ENCODE peak calls at places on chromosomes 7 and 10, in eight cellular contexts. A is PC-9, G is stomach, S is Peyer's patch, U is fibroblast of mammary gland, N is neuronal stem cell, I is lower leg skin, T is colonic mucosa. V is an unnamed sample.

GRCh38 chr10:34996843-34997242 is 93.3 kb downstream of the CUL2 start:
- DNase-seq in N (no peak), A (no peak), T (no peak), S (no peak), G (no peak), I (peak), U (peak), V (peak)

GRCh38 chr7:124702385-124702784 is 63.2 kb downstream of the GPR37 start:
- DNase-seq in T (no peak), G (no peak), A (no peak), U (no peak), N (no peak), I (no peak), S (no peak), V (no peak)

GRCh38 chr7:121994625-121995410 is 121.9 kb downstream of the PTPRZ1 start:
- DNase-seq in S (peak), U (peak), T (peak), I (peak), G (peak), N (peak), A (peak), V (peak)

GRCh38 chr7:24902276-24902675 is 77.7 kb downstream of the OSBPL3 start:
- DNase-seq in A (no peak), G (no peak), T (no peak), I (no peak), S (no peak), N (no peak), U (peak), V (no peak)

GRCh38 chr7:56087445-56087844 is 5.3 kb downstream of the PHKG1 start:
- DNase-seq in A (no peak), G (no peak), T (no peak), U (no peak), S (peak), I (no peak), N (no peak), V (no peak)

GRCh38 chr10:67609996-67610793 is 85.8 kb downstream of the CTNNA3 start:
- DNase-seq in N (peak), T (no peak), S (no peak), G (no peak), U (no peak), I (no peak), A (no peak), V (no peak)

GRCh38 chr10:79981673-79982485 is 33.0 kb upstream of the SFTPD start:
- DNase-seq in N (peak), T (peak), I (peak), G (peak), S (peak), A (peak), U (peak), V (no peak)

GRCh38 chr10:44958196-44958896 is 1.3 kb upstream of the RASSF4 start:
- DNase-seq in T (peak), S (no peak), A (peak), I (peak), U (peak), N (no peak), G (no peak), V (no peak)

GRCh38 chr7:141053626-141054025 is 20.2 kb upstream of the TMEM178B start:
- DNase-seq in N (no peak), G (no peak), U (no peak), T (no peak), A (no peak), I (no peak), S (no peak), V (no peak)

GRCh38 chr10:27446091-27446918 is 57.8 kb upstream of the RAB18 start:
- DNase-seq in A (no peak), T (no peak), U (peak), G (no peak), S (no peak), I (no peak), N (no peak), V (no peak)

GRCh38 chr7:73706122-73707044 is 13.1 kb downstream of the STX1A start:
- DNase-seq in S (no peak), A (peak), U (peak), T (no peak), I (no peak), G (no peak), N (no peak), V (no peak)

GRCh38 chr10:3766046-3766761 is 18.8 kb downstream of the KLF6 start:
- DNase-seq in T (no peak), S (no peak), G (no peak), A (no peak), U (no peak), I (no peak), N (no peak), V (no peak)

DNA sequence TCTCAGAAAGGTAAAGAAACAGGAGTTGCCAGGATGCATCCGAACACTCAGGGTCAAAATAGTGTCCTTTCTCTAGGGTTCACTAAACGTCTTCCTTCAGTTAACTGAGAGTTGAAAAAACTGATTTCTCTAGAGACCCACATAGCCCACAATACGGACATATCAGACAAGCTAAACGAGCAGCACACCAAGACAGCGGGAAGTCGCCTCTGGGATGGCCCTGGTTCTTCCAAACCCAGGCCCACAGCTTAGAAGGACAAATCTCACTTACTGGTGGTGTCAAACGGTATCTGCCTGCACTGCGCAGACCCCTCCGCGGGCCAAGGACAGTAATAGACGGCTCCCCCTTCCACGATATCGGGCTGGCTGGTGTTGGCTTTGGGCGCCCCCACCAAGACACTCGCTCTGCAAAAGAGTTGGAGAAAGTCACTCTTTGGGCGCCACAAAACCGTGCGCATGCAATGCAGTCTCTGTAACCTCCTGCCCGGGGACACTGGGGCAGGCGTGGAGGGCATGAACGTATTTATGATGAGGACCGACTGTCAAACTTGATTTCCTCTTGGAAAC is 1.1 kb downstream of the ITGA8 start:
- DNase-seq in A (no peak), I (no peak), G (no peak), T (no peak), S (no peak), U (no peak), N (peak), V (no peak)
- H3K4me3 ChIP-seq in A (no peak), I (no peak), G (peak), T (peak), S (peak), U (no peak), N (no peak), V (peak)

DNA sequence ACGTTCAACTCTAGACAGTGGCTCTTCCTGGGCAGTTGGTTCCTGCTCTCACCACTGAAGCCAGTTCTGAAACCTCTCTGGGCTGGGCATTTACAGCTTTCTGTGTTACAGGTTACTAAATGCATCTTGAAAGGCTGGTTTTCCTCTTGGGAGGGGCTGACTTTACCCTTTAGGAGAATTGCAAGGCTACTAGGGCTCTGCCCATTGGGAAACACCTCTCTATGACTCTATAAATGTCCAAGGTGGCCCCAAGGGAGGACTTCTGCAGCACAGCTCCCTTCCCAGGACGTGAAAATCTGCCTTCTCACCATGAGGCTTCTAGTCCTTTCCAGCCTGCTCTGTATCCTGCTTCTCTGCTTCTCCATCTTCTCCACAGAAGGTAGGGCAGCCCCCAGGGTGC is at the start of gene GPR15LG:
- DNase-seq in U (no peak), T (peak), A (no peak), I (no peak), N (no peak), S (peak), G (no peak), V (no peak)
- H3K4me3 ChIP-seq in U (no peak), T (peak), A (no peak), I (no peak), N (no peak), S (peak), G (no peak), V (no peak)

DNA sequence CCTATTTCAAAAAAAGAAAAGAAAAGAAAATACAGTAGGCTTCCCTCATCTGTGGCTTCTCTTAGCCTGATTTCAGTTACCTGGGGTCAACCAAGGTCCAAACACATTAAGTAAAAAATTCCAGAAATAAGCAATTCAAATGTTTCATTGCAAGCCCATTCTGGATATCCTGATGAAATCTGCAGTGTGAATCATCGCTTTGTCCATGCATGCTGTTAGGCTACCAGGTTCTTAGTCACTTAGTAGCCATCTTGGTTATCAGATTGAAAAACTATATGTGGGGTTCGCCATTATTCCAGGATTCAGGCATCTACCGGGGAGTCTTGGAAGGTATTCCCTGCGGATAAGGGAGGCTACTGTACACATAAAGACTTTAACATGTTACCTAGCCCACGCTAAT is 991 bp upstream of the FAM204A start:
- DNase-seq in U (peak), S (no peak), G (no peak), T (no peak), I (no peak), A (no peak), N (no peak), V (no peak)
- H3K4me3 ChIP-seq in U (no peak), S (no peak), G (peak), T (no peak), I (no peak), A (no peak), N (no peak), V (no peak)

GRCh38 chr10:117533507-117534281 is 8.9 kb upstream of the EMX2 start:
- DNase-seq in A (no peak), I (no peak), T (no peak), G (no peak), U (no peak), S (no peak), N (no peak), V (no peak)

GRCh38 chr10:117535752-117536358 is 6.7 kb upstream of the EMX2 start:
- DNase-seq in G (no peak), S (no peak), I (no peak), A (no peak), U (no peak), T (no peak), N (no peak), V (no peak)

GRCh38 chr10:117534321-117535044 is 8.1 kb upstream of the EMX2 start:
- DNase-seq in A (no peak), U (no peak), S (peak), G (no peak), N (no peak), I (no peak), T (no peak), V (no peak)

GRCh38 chr10:117536359-117536861 is 6.1 kb upstream of the EMX2 start:
- DNase-seq in G (no peak), T (no peak), I (no peak), N (no peak), A (no peak), U (no peak), S (no peak), V (no peak)

DNA sequence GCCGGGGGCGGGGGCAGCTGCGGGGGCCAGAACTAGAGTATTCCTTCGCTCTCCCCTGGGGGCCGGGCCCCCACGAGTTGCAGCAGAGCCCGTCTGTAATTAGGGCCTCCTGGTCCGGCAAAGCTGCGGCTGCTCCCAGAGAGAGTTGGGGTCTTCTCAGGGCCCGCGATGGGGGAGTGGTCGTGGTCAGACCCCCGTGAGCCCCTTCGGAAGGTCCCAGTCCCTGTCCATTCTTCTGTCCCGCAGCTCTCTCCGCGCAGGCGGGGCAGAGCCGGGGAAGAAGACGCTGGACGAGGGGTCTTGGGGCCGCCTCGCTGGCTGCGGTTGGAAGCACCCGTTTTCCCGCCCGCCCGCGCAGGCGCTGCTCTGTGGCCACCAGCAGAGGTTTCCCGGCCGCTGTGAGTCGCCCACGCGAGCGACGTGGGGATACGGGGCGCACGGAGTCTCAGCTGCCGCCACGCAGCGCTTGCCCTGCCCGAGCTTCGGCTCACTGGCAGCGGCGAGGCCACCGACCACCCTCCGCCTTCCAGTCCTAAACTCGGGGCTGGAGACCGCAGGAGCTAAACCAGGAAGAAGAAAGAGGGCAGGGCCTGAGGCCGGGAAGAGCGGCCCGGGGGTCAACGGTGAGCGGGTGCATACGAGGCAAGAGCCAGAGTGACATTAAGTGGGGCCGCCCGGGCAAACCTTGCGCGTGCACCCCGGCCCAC is 7.3 kb upstream of the EMX2 start:
- DNase-seq in I (no peak), G (no peak), N (no peak), T (no peak), A (no peak), S (peak), U (no peak), V (no peak)
- H3K4me3 ChIP-seq in I (no peak), G (peak), N (no peak), T (no peak), A (no peak), S (peak), U (peak), V (peak)

GRCh38 chr10:28883741-28884443 is 206.6 kb downstream of the BAMBI start:
- DNase-seq in U (no peak), T (no peak), G (no peak), N (no peak), A (no peak), I (no peak), S (no peak), V (no peak)

GRCh38 chr10:28878236-28878970 is 201.1 kb downstream of the BAMBI start:
- DNase-seq in A (no peak), U (no peak), T (no peak), S (no peak), I (no peak), N (no peak), G (no peak), V (no peak)

GRCh38 chr10:28879875-28880381 is 202.6 kb downstream of the BAMBI start:
- DNase-seq in T (no peak), A (no peak), G (no peak), U (no peak), N (no peak), S (no peak), I (no peak), V (no peak)

GRCh38 chr10:28881483-28881882 is 204.2 kb downstream of the BAMBI start:
- DNase-seq in U (no peak), N (no peak), G (no peak), T (no peak), S (no peak), I (no peak), A (no peak), V (no peak)

GRCh38 chr10:28880551-28880950 is 203.2 kb downstream of the BAMBI start:
- DNase-seq in S (no peak), T (no peak), U (no peak), I (no peak), N (no peak), G (no peak), A (no peak), V (no peak)
- H3K4me3 ChIP-seq in S (no peak), T (no peak), U (no peak), I (no peak), N (no peak), G (no peak), A (no peak), V (no peak)

GRCh38 chr10:5036511-5036910 is 32.9 kb upstream of the AKR1C2 start:
- DNase-seq in A (no peak), I (no peak), N (no peak), G (no peak), U (no peak), S (no peak), T (peak), V (no peak)
- H3K4me3 ChIP-seq in A (no peak), I (no peak), N (no peak), G (no peak), U (no peak), S (no peak), T (no peak), V (no peak)

GRCh38 chr10:31343009-31343408 is 24.0 kb downstream of the ZEB1 start:
- DNase-seq in U (no peak), N (no peak), G (no peak), S (no peak), T (no peak), A (no peak), I (no peak), V (no peak)
- H3K4me3 ChIP-seq in U (no peak), N (no peak), G (no peak), S (no peak), T (no peak), A (no peak), I (no peak), V (no peak)

DNA sequence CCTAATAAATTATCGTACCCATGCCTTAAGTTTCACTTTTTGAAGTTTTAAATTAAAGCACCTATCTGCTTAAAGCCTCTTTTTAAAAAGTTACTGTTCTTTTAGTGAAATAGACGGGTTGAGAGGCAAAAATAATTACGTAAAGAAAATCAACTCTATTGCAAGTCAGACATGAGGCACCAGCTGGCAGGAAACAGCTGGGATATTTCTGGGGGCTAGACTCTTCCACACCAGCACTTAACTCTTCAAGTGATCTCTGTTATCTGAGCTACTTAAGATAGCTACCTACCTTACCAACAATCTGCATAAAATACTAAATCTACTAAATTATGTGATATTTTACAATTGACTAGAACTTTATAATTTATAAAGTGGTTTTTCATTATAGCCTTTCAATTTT is 35.8 kb downstream of the GBF1 start:
- DNase-seq in I (no peak), A (no peak), S (no peak), U (no peak), T (no peak), G (no peak), N (no peak), V (no peak)
- H3K4me3 ChIP-seq in I (no peak), A (no peak), S (no peak), U (no peak), T (no peak), G (peak), N (no peak), V (peak)

DNA sequence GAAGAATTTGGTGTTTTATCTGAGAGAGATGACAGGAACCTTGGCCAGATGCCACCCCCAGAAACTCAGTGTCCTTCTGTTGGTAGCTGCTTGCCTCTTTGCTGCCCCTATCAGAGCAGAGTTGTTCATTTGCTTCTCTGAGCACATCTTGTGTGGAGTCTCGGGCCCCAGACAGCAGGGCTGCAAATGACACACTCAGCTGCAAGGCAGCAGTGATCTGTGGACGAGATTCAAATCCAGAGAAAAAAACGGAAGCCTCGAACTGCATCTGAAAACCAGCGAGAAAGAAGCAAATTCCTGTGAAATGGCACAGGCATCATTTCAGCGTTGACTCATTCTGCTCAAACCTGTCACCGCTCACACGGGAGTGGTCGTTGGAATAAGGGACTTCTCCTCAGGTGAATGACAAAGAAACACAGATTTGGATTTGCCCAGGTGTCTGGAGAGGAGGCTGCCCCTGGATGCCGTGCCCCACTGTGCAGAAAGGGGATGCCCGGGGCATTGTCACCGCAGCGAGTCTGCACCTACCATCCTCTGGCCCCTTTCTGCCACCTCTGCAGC is 144.7 kb downstream of the PFKFB3 start:
- DNase-seq in A (no peak), I (no peak), T (no peak), S (no peak), N (no peak), U (no peak), G (no peak), V (no peak)
- H3K4me3 ChIP-seq in A (no peak), I (no peak), T (no peak), S (no peak), N (no peak), U (no peak), G (no peak), V (peak)

GRCh38 chr10:132436861-132437410 is 39.9 kb downstream of the PWWP2B start:
- DNase-seq in A (no peak), T (no peak), N (no peak), I (no peak), G (no peak), S (no peak), U (no peak), V (no peak)

GRCh38 chr10:132433671-132434340 is 36.8 kb downstream of the PWWP2B start:
- DNase-seq in T (no peak), U (no peak), G (no peak), I (no peak), A (no peak), S (no peak), N (no peak), V (no peak)

GRCh38 chr10:132432176-132432540 is 35.2 kb downstream of the PWWP2B start:
- DNase-seq in T (no peak), A (no peak), N (no peak), I (no peak), S (no peak), U (no peak), G (no peak), V (no peak)

GRCh38 chr10:132431537-132432175 is 34.7 kb downstream of the PWWP2B start:
- DNase-seq in U (no peak), S (no peak), A (no peak), T (no peak), N (no peak), G (no peak), I (no peak), V (no peak)

GRCh38 chr10:132434405-132435005 is 37.5 kb downstream of the PWWP2B start:
- DNase-seq in N (no peak), I (no peak), A (no peak), U (no peak), T (peak), G (no peak), S (no peak), V (no peak)
- H3K4me3 ChIP-seq in N (no peak), I (no peak), A (no peak), U (no peak), T (no peak), G (no peak), S (no peak), V (no peak)